ENCODE peak calls at places on chromosome 4, in seven cellular contexts. L is brain microvascular endothelial cell, D is fibroblast of mammary gland, A is kidney epithelial cell, Z is GM23338, R is Peyer's patch, E is hepatocyte. P is an unnamed sample.

GRCh38 chr4:174402470-174403176 is 118.9 kb downstream of the CEP44 start:
- DNase-seq in L (no peak), D (no peak), A (no peak), Z (no peak), R (no peak), E (peak), P (peak)

GRCh38 chr4:154030747-154031146 is 241.9 kb upstream of the SFRP2 start:
- DNase-seq in L (no peak), D (peak), A (peak), Z (no peak), R (no peak), E (peak), P (no peak)

GRCh38 chr4:48342559-48342878 is 1.2 kb downstream of the SLAIN2 start:
- DNase-seq in L (no peak), D (no peak), A (no peak), Z (no peak), R (no peak), E (no peak), P (no peak)

GRCh38 chr4:154416183-154416543 is 75.4 kb downstream of the DCHS2 start:
- DNase-seq in L (no peak), D (no peak), A (no peak), Z (peak), R (no peak), E (peak), P (no peak)

GRCh38 chr4:76449824-76450223 is 14.8 kb downstream of the SHROOM3 start:
- DNase-seq in L (no peak), D (no peak), A (no peak), Z (peak), R (no peak), E (peak), P (no peak)

GRCh38 chr4:100290585-100290984 is 100.3 kb upstream of the DDIT4L start:
- DNase-seq in L (no peak), D (no peak), A (no peak), Z (no peak), R (no peak), E (no peak), P (no peak)

GRCh38 chr4:164989464-164989863 is 12.0 kb upstream of the TRIM61 start:
- DNase-seq in L (no peak), D (no peak), A (no peak), Z (no peak), R (no peak), E (no peak), P (no peak)

GRCh38 chr4:28558871-28559270 is 1698.2 kb downstream of the STIM2 start:
- DNase-seq in L (no peak), D (no peak), A (no peak), Z (no peak), R (no peak), E (peak), P (peak)

GRCh38 chr4:10024303-10024702 is 3.0 kb upstream of the SLC2A9 start:
- DNase-seq in L (no peak), D (no peak), A (no peak), Z (no peak), R (no peak), E (no peak), P (no peak)

GRCh38 chr4:119211856-119212250 is 660 bp upstream of the USP53 start:
- DNase-seq in L (no peak), D (no peak), A (peak), Z (no peak), R (no peak), E (no peak), P (no peak)

GRCh38 chr4:169017971-169018370 is 7.9 kb upstream of the CBR4 start:
- DNase-seq in L (no peak), D (no peak), A (no peak), Z (peak), R (no peak), E (no peak), P (no peak)

GRCh38 chr4:2786794-2787229 is 6.1 kb upstream of the SH3BP2 start:
- DNase-seq in L (no peak), D (no peak), A (no peak), Z (no peak), R (no peak), E (no peak), P (no peak)

GRCh38 chr4:61831987-61832386 is 631.9 kb downstream of the ADGRL3 start:
- DNase-seq in L (no peak), D (no peak), A (no peak), Z (no peak), R (no peak), E (no peak), P (no peak)

GRCh38 chr4:39102297-39102696 is 40.3 kb downstream of the KLHL5 start:
- DNase-seq in L (no peak), D (no peak), A (no peak), Z (no peak), R (no peak), E (no peak), P (no peak)

GRCh38 chr4:48968814-48969213 is 17.3 kb upstream of the CWH43 start:
- DNase-seq in L (peak), D (peak), A (no peak), Z (no peak), R (no peak), E (no peak), P (peak)

GRCh38 chr4:15400911-15401671 is 26.7 kb upstream of the C1QTNF7 start:
- DNase-seq in L (peak), D (peak), A (no peak), Z (no peak), R (no peak), E (peak), P (no peak)

DNA sequence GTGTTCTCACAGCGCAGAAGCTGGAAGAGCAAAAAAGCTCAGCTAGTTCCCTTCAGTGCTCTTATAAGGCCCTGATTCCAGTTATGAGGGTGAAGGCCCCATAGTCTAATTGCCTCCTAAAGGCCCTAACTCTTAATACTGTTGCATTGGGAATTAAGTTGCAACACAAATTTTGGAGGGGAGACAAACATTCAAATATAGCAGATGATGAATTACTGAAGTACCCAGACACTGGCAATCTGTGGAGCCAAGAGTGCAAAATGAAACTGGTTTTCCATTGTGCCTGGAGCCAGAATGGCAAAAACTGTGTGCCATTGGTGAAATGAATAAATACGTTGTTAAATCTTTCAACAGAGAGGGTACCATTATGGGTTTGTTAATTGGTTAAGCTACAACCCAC is 356.0 kb downstream of the PPARGC1A start:
- DNase-seq in L (no peak), D (no peak), A (no peak), Z (no peak), R (no peak), E (no peak), P (no peak)
- TF ChIP-seq CTCF in L (no peak), D (no peak), A (no peak), Z (no peak), R (no peak), E (no peak), P (no peak)

DNA sequence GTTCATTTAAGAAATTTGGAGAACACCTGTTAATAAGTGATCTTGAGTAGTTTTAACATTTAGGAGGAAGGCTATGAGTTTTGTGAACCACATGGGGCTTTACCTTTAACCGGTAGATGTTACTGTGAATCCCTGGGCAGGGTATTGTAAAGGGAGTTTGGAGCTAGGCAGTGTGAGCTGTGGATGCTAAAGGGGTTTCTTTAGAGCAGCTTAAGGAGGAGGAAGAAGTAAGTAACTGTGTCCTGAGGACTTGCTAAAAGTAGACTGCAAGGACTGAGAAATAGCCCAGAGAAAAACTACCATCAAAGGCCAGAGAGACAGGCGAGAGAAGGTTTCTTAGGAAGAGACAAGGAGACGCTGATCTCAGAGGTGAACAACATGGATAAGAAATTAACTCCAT is 5.6 kb downstream of the RHOH start:
- DNase-seq in L (no peak), D (no peak), A (no peak), Z (no peak), R (no peak), E (no peak), P (no peak)
- H3K4me3 ChIP-seq in L (no peak), D (no peak), A (no peak), Z (no peak), R (peak), E (no peak), P (no peak)

GRCh38 chr4:88457307-88458090 is 580 bp downstream of the HERC5 start:
- DNase-seq in L (no peak), D (no peak), A (no peak), Z (peak), R (no peak), E (peak), P (no peak)

GRCh38 chr4:88451205-88451604 is 5.7 kb upstream of the HERC5 start:
- DNase-seq in L (no peak), D (no peak), A (no peak), Z (no peak), R (no peak), E (no peak), P (no peak)

GRCh38 chr4:88452941-88453340 is 4.0 kb upstream of the HERC5 start:
- DNase-seq in L (no peak), D (no peak), A (no peak), Z (no peak), R (no peak), E (no peak), P (no peak)

GRCh38 chr4:88458091-88458740 is 1.3 kb downstream of the HERC5 start:
- DNase-seq in L (no peak), D (no peak), A (no peak), Z (no peak), R (no peak), E (no peak), P (no peak)

DNA sequence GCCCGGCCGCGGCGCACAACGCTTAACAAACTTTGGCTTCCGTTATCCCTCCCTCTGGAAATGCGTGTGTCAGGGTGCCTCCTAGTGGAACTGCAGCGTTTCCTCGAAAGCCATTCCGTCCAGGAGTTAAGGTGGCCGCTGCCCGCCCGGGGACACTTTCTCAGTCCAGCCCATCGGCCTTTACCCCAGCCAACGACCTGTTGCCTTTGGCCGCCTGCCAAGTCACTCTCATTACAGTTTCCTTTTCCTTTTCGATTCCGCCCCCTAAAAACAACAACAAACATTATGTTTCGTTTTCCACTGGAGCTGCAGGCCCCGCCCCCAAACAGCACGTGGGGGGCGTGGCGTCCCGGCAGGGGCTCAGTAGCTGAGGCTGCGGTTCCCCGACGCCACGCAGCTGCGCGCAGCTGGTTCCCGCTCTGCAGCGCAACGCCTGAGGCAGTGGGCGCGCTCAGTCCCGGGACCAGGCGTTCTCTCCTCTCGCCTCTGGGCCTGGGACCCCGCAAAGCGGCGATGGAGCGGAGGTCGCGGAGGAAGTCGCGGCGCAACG is at the start of gene HERC5:
- DNase-seq in L (peak), D (peak), A (peak), Z (peak), R (peak), E (peak), P (peak)
- TF ChIP-seq CTCF in L (peak), D (peak), A (peak), Z (peak), R (peak), E (peak), P (peak)

GRCh38 chr4:124123181-124123580 is 589.4 kb downstream of the ANKRD50 start:
- DNase-seq in L (no peak), D (no peak), A (no peak), Z (no peak), R (no peak), E (no peak), P (no peak)
- H3K4me3 ChIP-seq in L (no peak), D (no peak), A (no peak), Z (no peak), R (no peak), E (no peak), P (no peak)